ENCODE peak calls at places on chromosomes 12 and 14, in five cellular contexts. F is neuronal stem cell, Q is IMR-90, J is H1, Y is mesenchymal stem cell. N is an unnamed sample.

GRCh38 chr12:105822131-105823103 is 316.3 kb downstream of the NUAK1 start:
- DNase-seq in F (no peak), Q (no peak), J (no peak), Y (no peak), N (no peak)

GRCh38 chr12:75428767-75429166 is 37.9 kb downstream of the GLIPR1L2 start:
- DNase-seq in F (no peak), Q (no peak), J (no peak), Y (no peak), N (no peak)

GRCh38 chr12:116996648-116997047 is 85.9 kb downstream of the FBXW8 start:
- DNase-seq in F (no peak), Q (peak; percentile 13), J (no peak), Y (no peak), N (no peak)

GRCh38 chr14:70827366-70828151 is 18.2 kb upstream of the MAP3K9 start:
- DNase-seq in F (no peak), Q (no peak), J (no peak), Y (no peak), N (no peak)

GRCh38 chr14:55974046-55974582 is 144.1 kb upstream of the PELI2 start:
- DNase-seq in F (no peak), Q (no peak), J (no peak), Y (no peak), N (peak; percentile 33)

GRCh38 chr12:71476513-71476912 is 36.9 kb downstream of the LGR5 start:
- DNase-seq in F (no peak), Q (peak; percentile 76), J (no peak), Y (peak; percentile 71), N (no peak)

GRCh38 chr14:104390221-104390931 is 189.2 kb upstream of the C14orf180 start:
- DNase-seq in F (no peak), Q (no peak), J (no peak), Y (no peak), N (no peak)

GRCh38 chr12:113946175-113946574 is 19.9 kb downstream of the RBM19 start:
- DNase-seq in F (no peak), Q (no peak), J (no peak), Y (no peak), N (no peak)

GRCh38 chr12:93336344-93336743 is 41.4 kb upstream of the NUDT4 start:
- DNase-seq in F (peak; percentile 18), Q (peak; percentile 22), J (no peak), Y (peak; percentile 49), N (peak; percentile 24)

GRCh38 chr12:66118240-66118891 is 12.2 kb downstream of the LLPH start:
- DNase-seq in F (no peak), Q (peak; percentile 76), J (no peak), Y (no peak), N (no peak)

GRCh38 chr12:110373025-110373876 is 30.3 kb downstream of the ANAPC7 start:
- DNase-seq in F (no peak), Q (no peak), J (no peak), Y (no peak), N (no peak)

GRCh38 chr12:100698518-100698917 is 96.1 kb upstream of the ANO4 start:
- DNase-seq in F (no peak), Q (no peak), J (no peak), Y (no peak), N (no peak)

GRCh38 chr12:126897102-126897501 is 1369.9 kb upstream of the TMEM132C start:
- DNase-seq in F (no peak), Q (no peak), J (no peak), Y (no peak), N (no peak)

GRCh38 chr14:99930420-99931274 is 134.6 kb upstream of the EVL start:
- DNase-seq in F (no peak), Q (no peak), J (no peak), Y (no peak), N (no peak)

GRCh38 chr12:101761347-101761746 is 22.1 kb upstream of the SYCP3 start:
- DNase-seq in F (no peak), Q (peak; percentile 79), J (no peak), Y (peak; percentile 17), N (no peak)

GRCh38 chr14:74975059-74975810 is 19.8 kb upstream of the PGF start:
- DNase-seq in F (no peak), Q (no peak), J (no peak), Y (no peak), N (no peak)

GRCh38 chr12:3973939-3974644 is 100.9 kb upstream of the PARP11 start:
- DNase-seq in F (no peak), Q (no peak), J (peak; percentile 24), Y (no peak), N (no peak)
- H4K8ac ChIP-seq in F (no peak overlapping the region), Q (no peak overlapping the region), J (no peak overlapping the region), Y (no peak overlapping the region), N (no peak overlapping the region)

DNA sequence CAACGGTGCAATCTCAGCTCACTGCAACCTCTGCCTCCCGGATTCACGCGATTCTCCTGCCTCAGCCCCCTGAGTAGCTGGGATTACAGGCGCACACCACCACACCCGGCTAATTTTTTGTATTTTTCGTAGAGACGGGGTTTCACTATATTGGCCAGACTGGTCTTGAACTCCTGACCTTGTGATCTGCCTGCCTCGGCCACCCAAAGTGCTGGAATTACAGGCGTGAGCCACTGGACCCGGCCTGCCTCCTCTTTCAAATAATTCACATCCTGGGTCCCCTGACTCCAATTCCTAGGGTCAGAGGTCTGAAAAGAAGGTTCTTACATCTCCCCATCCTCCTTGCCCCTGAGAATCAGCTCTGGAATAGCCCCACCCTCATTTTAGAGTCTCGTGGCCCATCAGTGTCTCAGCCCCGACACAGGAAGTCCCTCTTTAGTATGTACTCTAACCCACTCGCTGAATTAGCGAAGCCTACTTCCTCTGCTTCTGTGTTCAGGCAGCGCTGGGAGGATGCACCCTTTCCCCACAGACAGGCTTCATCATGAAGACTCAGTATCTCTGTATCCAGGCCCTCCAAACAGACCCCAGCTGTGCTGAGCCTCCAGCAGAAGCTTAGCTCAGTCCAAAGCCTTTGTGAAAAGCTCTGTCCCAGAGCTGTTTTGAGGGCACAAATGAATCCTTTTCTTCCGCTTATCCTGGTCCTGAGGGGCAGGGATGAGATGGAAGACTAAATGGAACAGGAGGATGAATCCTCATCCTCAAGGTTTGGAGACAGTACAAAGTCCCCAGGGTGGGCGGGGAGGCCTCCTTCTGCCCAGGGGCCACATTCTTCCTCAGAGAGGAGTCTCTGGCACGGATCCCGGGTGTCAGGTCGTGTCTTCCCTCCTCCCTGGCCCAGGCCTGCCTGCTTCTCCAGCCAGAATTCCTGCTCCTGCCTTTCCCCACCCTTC is 3.5 kb downstream of the LPAR5 start:
- DNase-seq in F (no peak), Q (no peak), J (no peak), Y (no peak), N (no peak)
- H3K4me3 ChIP-seq in F (no peak overlapping the region), Q (no peak overlapping the region), J (no peak overlapping the region), Y (no peak overlapping the region), N (no peak overlapping the region)

GRCh38 chr14:95281560-95282176 is 38.0 kb downstream of the CLMN start:
- DNase-seq in F (no peak), Q (no peak), J (no peak), Y (no peak), N (no peak)
- H3K9ac ChIP-seq in F (no peak overlapping the region), Q (no peak overlapping the region), J (no peak overlapping the region), Y (no peak overlapping the region), N (no peak overlapping the region)

GRCh38 chr12:55963760-55964159 is 2.1 kb downstream of the PMEL start:
- DNase-seq in F (no peak), Q (no peak), J (no peak), Y (no peak), N (no peak)

GRCh38 chr12:55966408-55967281 is at the start of gene CDK2:
- DNase-seq in F (peak; percentile 89), Q (peak; percentile 65), J (peak; percentile 98), Y (peak; percentile 84), N (peak; percentile 93)

GRCh38 chr12:55965240-55965639 is 602 bp downstream of the PMEL start:
- DNase-seq in F (peak; percentile 44), Q (no peak), J (peak; percentile 48), Y (no peak), N (peak; percentile 34)

GRCh38 chr12:55969356-55969755 is 2.7 kb downstream of the CDK2 start:
- DNase-seq in F (no peak), Q (no peak), J (no peak), Y (no peak), N (no peak)

GRCh38 chr12:55965941-55966407 is at the start of gene PMEL:
- DNase-seq in F (peak; percentile 65), Q (no peak), J (peak; percentile 64), Y (peak; percentile 45), N (peak; percentile 56)
- H4K8ac ChIP-seq in F (no peak within 1 kb of the TSS), Q (peak within 1 kb of the TSS; percentile 85), J (peak within 1 kb of the TSS; percentile 69), Y (peak within 1 kb of the TSS; percentile 76), N (no peak within 1 kb of the TSS)

DNA sequence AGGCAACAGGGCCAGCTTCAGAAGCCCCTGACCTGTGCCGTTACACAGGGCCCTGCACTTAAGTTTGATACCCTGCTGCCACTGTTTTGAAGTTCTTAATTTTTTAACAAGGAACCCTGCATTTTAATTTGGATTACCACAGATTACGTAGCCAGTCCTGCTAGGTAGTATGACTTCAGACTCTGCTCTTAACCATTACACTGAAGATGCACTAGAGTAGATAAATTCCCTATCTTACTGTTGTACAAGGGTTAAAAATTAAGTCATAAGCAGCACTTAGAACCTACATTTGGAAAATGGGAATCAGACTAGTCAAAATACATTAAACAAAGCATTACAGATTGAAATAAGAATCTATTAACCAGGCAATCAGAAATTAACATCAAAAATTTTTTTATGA is 2.3 kb downstream of the GNPNAT1 start:
- DNase-seq in F (no peak), Q (no peak), J (no peak), Y (peak; percentile 13), N (no peak)
- H3K4me3 ChIP-seq in F (no peak overlapping the region), Q (no peak overlapping the region), J (peak overlapping the region; percentile 86), Y (no peak overlapping the region), N (no peak overlapping the region)

GRCh38 chr14:77099425-77100167 is 1.5 kb downstream of the CIPC start:
- DNase-seq in F (no peak), Q (peak; percentile 78), J (no peak), Y (peak; percentile 47), N (peak; percentile 50)
- H3K9ac ChIP-seq in F (no peak overlapping the region), Q (peak overlapping the region; percentile 21), J (no peak overlapping the region), Y (peak overlapping the region; percentile 98), N (peak overlapping the region; percentile 95)